ENCODE peak calls at places on chromosome X, in five cellular contexts. P, X, L, S and J are unnamed samples.

GRCh38 chrX:13404364-13404763 is 84.5 kb upstream of the ATXN3L start:
- DNase-seq in P (no peak), L (no peak), X (no peak), S (no peak), J (no peak)

GRCh38 chrX:40938418-40938817 is 146.8 kb upstream of the USP9X start:
- DNase-seq in X (no peak), P (peak; percentile 46), L (no peak), S (no peak), J (no peak)

GRCh38 chrX:11462136-11462535 is 168.9 kb downstream of the AMELX start:
- DNase-seq in S (no peak), X (no peak), P (peak; percentile 8), L (no peak), J (no peak)

GRCh38 chrX:31397119-31397518 is 325.3 kb upstream of the FTHL17 start:
- DNase-seq in P (peak; percentile 83), X (no peak), S (no peak), L (no peak), J (peak; percentile 1)

GRCh38 chrX:31658360-31658759 is 586.5 kb upstream of the FTHL17 start:
- DNase-seq in X (peak; percentile 21), L (no peak), P (peak; percentile 49), S (no peak), J (no peak)

GRCh38 chrX:100895365-100896075 is 21.4 kb upstream of the NOX1 start:
- DNase-seq in X (peak; percentile 33), S (peak; percentile 23), L (peak; percentile 28), P (peak; percentile 44), J (no peak)

GRCh38 chrX:125205918-125206665 is 113.6 kb upstream of the TEX13C start:
- DNase-seq in L (no peak), X (no peak), S (no peak), P (no peak), J (no peak)

GRCh38 chrX:24498975-24499374 is 33.9 kb downstream of the PDK3 start:
- DNase-seq in S (no peak), L (no peak), P (peak; percentile 11), X (peak; percentile 13), J (no peak)

GRCh38 chrX:73916931-73917657 is 354.1 kb downstream of the CHIC1 start:
- DNase-seq in L (no peak), S (no peak), P (peak; percentile 91), X (peak; percentile 65), J (peak; percentile 35)

GRCh38 chrX:136212557-136213111 is 38.6 kb downstream of the MAP7D3 start:
- DNase-seq in S (no peak), P (no peak), L (no peak), X (no peak), J (no peak)

GRCh38 chrX:49175435-49175834 is 3.7 kb downstream of the PLP2 start:
- DNase-seq in L (no peak), S (no peak), P (no peak), X (peak; percentile 80), J (no peak)

GRCh38 chrX:119870626-119871131 is 854 bp downstream of the RNF113A start:
- DNase-seq in S (peak; percentile 47), P (peak; percentile 23), X (peak; percentile 69), L (peak; percentile 29), J (no peak)

GRCh38 chrX:72045552-72046277 is 86.0 kb downstream of the RTL5 start:
- DNase-seq in P (no peak), X (no peak), L (no peak), S (no peak), J (no peak)

GRCh38 chrX:1391707-1392375 is at the start of gene SLC25A6:
- DNase-seq in P (peak; percentile 95), L (peak; percentile 99), X (peak; percentile 95), S (peak; percentile 97), J (peak; percentile 80)
- TF ChIP-seq POLR2A in P (peak; percentile 97), L (peak; percentile 94), X (peak; percentile 64), S (peak; percentile 93), J (peak; percentile 82)

GRCh38 chrX:70455366-70456202 is 10.9 kb downstream of the DLG3 start:
- DNase-seq in S (no peak), P (no peak), L (peak; percentile 54), X (no peak), J (no peak)
- TF ChIP-seq POLR2A in S (no peak), P (no peak), L (no peak), X (no peak), J (no peak)

GRCh38 chrX:141814213-141814857 is 23.8 kb upstream of the MAGEC3 start:
- DNase-seq in L (no peak), P (no peak), S (no peak), X (no peak), J (no peak)
- TF ChIP-seq POLR2A in L (no peak), P (no peak), S (no peak), X (no peak), J (no peak)

GRCh38 chrX:1506916-1507315 is 30.1 kb downstream of the P2RY8 start:
- DNase-seq in L (no peak), X (no peak), S (no peak), P (no peak), J (no peak)

GRCh38 chrX:1502853-1503252 is 34.1 kb downstream of the P2RY8 start:
- DNase-seq in X (no peak), L (no peak), P (no peak), S (no peak), J (no peak)

GRCh38 chrX:1511829-1512228 is 25.2 kb downstream of the P2RY8 start:
- DNase-seq in S (no peak), L (no peak), P (no peak), X (no peak), J (no peak)

GRCh38 chrX:1511150-1511549 is 25.8 kb downstream of the P2RY8 start:
- DNase-seq in X (no peak), S (no peak), L (no peak), P (no peak), J (no peak)

DNA sequence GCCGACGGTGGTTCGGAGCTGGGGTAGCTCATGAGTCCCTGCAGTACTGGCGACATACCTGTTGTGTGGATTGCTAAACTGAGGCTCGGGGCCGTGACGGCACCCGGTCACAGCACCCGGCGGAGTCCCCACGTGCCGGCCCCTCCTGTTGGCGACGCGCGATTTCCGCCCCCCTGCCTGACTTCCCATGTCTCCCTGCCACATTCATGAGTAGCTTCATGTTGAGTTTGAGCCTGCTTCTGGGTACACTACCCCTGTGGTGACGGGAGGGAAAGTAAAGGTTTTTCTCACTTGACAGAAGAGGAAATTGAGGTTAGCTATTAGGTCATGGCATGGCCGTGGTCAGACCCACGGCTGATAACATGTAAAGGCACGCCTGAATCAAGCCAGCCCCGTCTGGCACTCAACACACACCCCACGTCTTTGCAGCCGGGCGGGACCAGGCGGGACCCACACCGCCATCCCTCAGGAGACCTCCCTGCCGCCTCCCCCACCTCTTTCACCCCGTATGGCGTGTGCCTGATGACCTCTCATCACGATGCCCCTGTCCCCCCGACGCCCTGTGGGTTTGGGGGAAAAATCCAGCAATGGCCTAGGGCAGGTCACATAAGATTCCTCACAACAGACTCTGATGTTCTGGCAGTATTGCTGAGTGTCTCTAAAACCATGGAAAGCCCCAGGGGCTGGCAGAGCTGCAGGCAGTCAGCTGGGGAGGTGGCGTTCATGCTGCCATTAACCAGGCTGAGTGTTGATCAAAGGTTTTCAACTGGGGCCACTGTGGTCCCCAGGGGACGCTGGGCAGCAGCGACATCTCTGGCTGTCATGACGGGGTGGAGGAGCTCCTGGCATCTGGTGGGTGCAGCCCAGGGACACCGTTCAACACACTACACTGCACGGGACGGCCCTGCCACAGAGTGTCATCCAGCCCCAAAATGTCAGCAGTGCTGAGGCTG is 29.2 kb downstream of the P2RY8 start:
- DNase-seq in X (peak; percentile 72), P (no peak), L (peak; percentile 37), S (peak; percentile 71), J (no peak)
- TF ChIP-seq POLR2A in X (no peak), P (no peak), L (no peak), S (no peak), J (no peak)

GRCh38 chrX:1452497-1453389 is at the start of gene ASMTL:
- DNase-seq in P (peak; percentile 99), S (peak; percentile 100), X (peak; percentile 89), L (peak; percentile 100), J (peak; percentile 74)
- TF ChIP-seq POLR2A in P (peak; percentile 94), S (peak; percentile 75), X (peak; percentile 78), L (peak; percentile 77), J (peak; percentile 92)

DNA sequence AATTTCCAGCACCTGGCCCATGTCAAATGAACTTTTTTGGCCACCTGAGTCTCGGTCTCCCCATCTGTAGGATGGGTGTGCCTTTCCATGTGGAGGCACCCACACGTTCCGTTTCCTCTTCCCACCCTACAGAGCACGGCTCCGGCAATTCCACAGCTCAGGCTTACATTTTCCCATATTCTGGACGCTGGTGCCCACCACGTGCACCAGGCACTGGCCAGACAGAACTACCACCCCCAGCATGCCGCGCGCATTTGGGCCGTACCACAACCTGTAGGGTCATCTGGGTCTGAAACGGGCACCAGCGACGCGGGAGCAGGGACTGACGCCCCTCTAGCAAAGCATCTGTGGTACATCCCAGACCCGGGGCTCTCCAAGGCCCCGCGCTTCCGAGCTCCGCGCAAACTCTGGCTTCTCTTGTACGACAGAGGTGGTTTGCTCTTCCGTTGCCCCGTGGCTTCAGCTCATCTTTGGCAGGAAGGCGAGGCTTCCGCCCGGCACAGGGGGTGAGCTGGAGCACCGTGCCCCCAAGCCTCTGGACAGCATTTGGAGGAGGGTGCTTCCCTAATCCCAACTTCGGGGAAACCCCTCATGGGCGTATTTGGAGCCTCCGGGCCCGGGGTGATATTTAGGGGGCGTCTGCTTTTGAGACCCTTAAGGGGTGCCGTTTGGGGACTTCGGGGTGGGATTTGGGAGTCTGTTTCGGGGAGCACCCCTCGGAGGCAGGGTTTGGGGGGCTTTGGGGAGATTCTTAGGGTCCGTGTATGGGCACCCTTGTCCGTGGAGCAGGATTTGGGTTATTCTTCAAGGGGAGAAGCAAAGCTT is 3.0 kb upstream of the UBA1 start:
- DNase-seq in P (peak; percentile 92), L (peak; percentile 87), S (peak; percentile 84), X (peak; percentile 95), J (peak; percentile 33)
- TF ChIP-seq POLR2A in P (peak; percentile 66), L (peak; percentile 48), S (peak; percentile 45), X (peak; percentile 80), J (peak; percentile 67)